ENCODE peak calls at places on chromosome 6, in nine cellular contexts. One of them, this sample, is unnamed.

GRCh38 chr6:153117986-153118886 is 12.8 kb downstream of the RGS17 start:
- DNase-seq in DND-41: no peak
- DNase-seq in WTC11: no peak
- DNase-seq in stimulated activated CD4-positive, alpha-beta T cell treated with anti-CD3 and anti-CD28 coated beads, Interleukin-4, amount 100 ng/mL, for 4 hours: no peak
- DNase-seq in AG08395: peak; percentile 69
- DNase-seq in suprapubic skin: no peak
- DNase-seq in stimulated activated CD8-positive, alpha-beta memory T cell treated with anti-CD3 and anti-CD28 coated beads, Interleukin-15, amount 100 ng/mL, for 1 hour: no peak
- DNase-seq in activated CD4-positive, alpha-beta T cell treated with anti-CD3 and anti-CD28 coated beads for 24 hours: no peak
- DNase-seq in hypothalamus: no peak
- DNase-seq in this sample: no peak

GRCh38 chr6:129709451-129709908 is 497 bp downstream of the ARHGAP18 start:
- DNase-seq in DND-41: no peak
- DNase-seq in WTC11: no peak
- DNase-seq in stimulated activated CD4-positive, alpha-beta T cell treated with anti-CD3 and anti-CD28 coated beads, Interleukin-4, amount 100 ng/mL, for 4 hours: no peak
- DNase-seq in AG08395: peak; percentile 48
- DNase-seq in suprapubic skin: no peak
- DNase-seq in stimulated activated CD8-positive, alpha-beta memory T cell treated with anti-CD3 and anti-CD28 coated beads, Interleukin-15, amount 100 ng/mL, for 1 hour: no peak
- DNase-seq in activated CD4-positive, alpha-beta T cell treated with anti-CD3 and anti-CD28 coated beads for 24 hours: no peak
- DNase-seq in hypothalamus: no peak
- DNase-seq in this sample: no peak

GRCh38 chr6:74654296-74654695 is 551.6 kb downstream of the COL12A1 start:
- DNase-seq in DND-41: no peak
- DNase-seq in WTC11: no peak
- DNase-seq in stimulated activated CD4-positive, alpha-beta T cell treated with anti-CD3 and anti-CD28 coated beads, Interleukin-4, amount 100 ng/mL, for 4 hours: no peak
- DNase-seq in AG08395: no peak
- DNase-seq in suprapubic skin: no peak
- DNase-seq in stimulated activated CD8-positive, alpha-beta memory T cell treated with anti-CD3 and anti-CD28 coated beads, Interleukin-15, amount 100 ng/mL, for 1 hour: no peak
- DNase-seq in activated CD4-positive, alpha-beta T cell treated with anti-CD3 and anti-CD28 coated beads for 24 hours: no peak
- DNase-seq in hypothalamus: no peak
- DNase-seq in this sample: no peak

GRCh38 chr6:1894954-1895353 is 285.2 kb downstream of the FOXC1 start:
- DNase-seq in DND-41: no peak
- DNase-seq in WTC11: no peak
- DNase-seq in stimulated activated CD4-positive, alpha-beta T cell treated with anti-CD3 and anti-CD28 coated beads, Interleukin-4, amount 100 ng/mL, for 4 hours: no peak
- DNase-seq in AG08395: no peak
- DNase-seq in suprapubic skin: no peak
- DNase-seq in stimulated activated CD8-positive, alpha-beta memory T cell treated with anti-CD3 and anti-CD28 coated beads, Interleukin-15, amount 100 ng/mL, for 1 hour: no peak
- DNase-seq in activated CD4-positive, alpha-beta T cell treated with anti-CD3 and anti-CD28 coated beads for 24 hours: no peak
- DNase-seq in hypothalamus: no peak
- DNase-seq in this sample: no peak

GRCh38 chr6:107543088-107543487 is 53.2 kb downstream of the SOBP start:
- DNase-seq in DND-41: no peak
- DNase-seq in WTC11: no peak
- DNase-seq in stimulated activated CD4-positive, alpha-beta T cell treated with anti-CD3 and anti-CD28 coated beads, Interleukin-4, amount 100 ng/mL, for 4 hours: no peak
- DNase-seq in AG08395: no peak
- DNase-seq in suprapubic skin: no peak
- DNase-seq in stimulated activated CD8-positive, alpha-beta memory T cell treated with anti-CD3 and anti-CD28 coated beads, Interleukin-15, amount 100 ng/mL, for 1 hour: no peak
- DNase-seq in activated CD4-positive, alpha-beta T cell treated with anti-CD3 and anti-CD28 coated beads for 24 hours: no peak
- DNase-seq in hypothalamus: no peak
- DNase-seq in this sample: no peak

GRCh38 chr6:36793296-36793912 is 45.8 kb downstream of the CPNE5 start:
- DNase-seq in DND-41: no peak
- DNase-seq in WTC11: peak; percentile 47
- DNase-seq in stimulated activated CD4-positive, alpha-beta T cell treated with anti-CD3 and anti-CD28 coated beads, Interleukin-4, amount 100 ng/mL, for 4 hours: no peak
- DNase-seq in AG08395: no peak
- DNase-seq in suprapubic skin: no peak
- DNase-seq in stimulated activated CD8-positive, alpha-beta memory T cell treated with anti-CD3 and anti-CD28 coated beads, Interleukin-15, amount 100 ng/mL, for 1 hour: no peak
- DNase-seq in activated CD4-positive, alpha-beta T cell treated with anti-CD3 and anti-CD28 coated beads for 24 hours: no peak
- DNase-seq in hypothalamus: no peak
- DNase-seq in this sample: no peak

GRCh38 chr6:14455942-14456648 is 338.5 kb downstream of the CD83 start:
- DNase-seq in DND-41: no peak
- DNase-seq in WTC11: no peak
- DNase-seq in stimulated activated CD4-positive, alpha-beta T cell treated with anti-CD3 and anti-CD28 coated beads, Interleukin-4, amount 100 ng/mL, for 4 hours: no peak
- DNase-seq in AG08395: no peak
- DNase-seq in suprapubic skin: no peak
- DNase-seq in stimulated activated CD8-positive, alpha-beta memory T cell treated with anti-CD3 and anti-CD28 coated beads, Interleukin-15, amount 100 ng/mL, for 1 hour: no peak
- DNase-seq in activated CD4-positive, alpha-beta T cell treated with anti-CD3 and anti-CD28 coated beads for 24 hours: no peak
- DNase-seq in hypothalamus: no peak
- DNase-seq in this sample: no peak

GRCh38 chr6:119726086-119726485 is 376.5 kb upstream of the MAN1A1 start:
- DNase-seq in DND-41: no peak
- DNase-seq in WTC11: no peak
- DNase-seq in stimulated activated CD4-positive, alpha-beta T cell treated with anti-CD3 and anti-CD28 coated beads, Interleukin-4, amount 100 ng/mL, for 4 hours: no peak
- DNase-seq in AG08395: no peak
- DNase-seq in suprapubic skin: no peak
- DNase-seq in stimulated activated CD8-positive, alpha-beta memory T cell treated with anti-CD3 and anti-CD28 coated beads, Interleukin-15, amount 100 ng/mL, for 1 hour: no peak
- DNase-seq in activated CD4-positive, alpha-beta T cell treated with anti-CD3 and anti-CD28 coated beads for 24 hours: no peak
- DNase-seq in hypothalamus: no peak
- DNase-seq in this sample: no peak

GRCh38 chr6:33621396-33622388 is 570 bp downstream of the ITPR3 start:
- DNase-seq in DND-41: peak; percentile 51
- DNase-seq in WTC11: peak; percentile 48
- DNase-seq in stimulated activated CD4-positive, alpha-beta T cell treated with anti-CD3 and anti-CD28 coated beads, Interleukin-4, amount 100 ng/mL, for 4 hours: peak; percentile 80
- DNase-seq in AG08395: peak; percentile 51
- DNase-seq in suprapubic skin: no peak
- DNase-seq in stimulated activated CD8-positive, alpha-beta memory T cell treated with anti-CD3 and anti-CD28 coated beads, Interleukin-15, amount 100 ng/mL, for 1 hour: no peak
- DNase-seq in activated CD4-positive, alpha-beta T cell treated with anti-CD3 and anti-CD28 coated beads for 24 hours: peak; percentile 22
- DNase-seq in hypothalamus: no peak
- DNase-seq in this sample: peak; percentile 65

GRCh38 chr6:137827411-137827940 is 39.6 kb upstream of the TNFAIP3 start:
- DNase-seq in DND-41: no peak
- DNase-seq in WTC11: no peak
- DNase-seq in stimulated activated CD4-positive, alpha-beta T cell treated with anti-CD3 and anti-CD28 coated beads, Interleukin-4, amount 100 ng/mL, for 4 hours: no peak
- DNase-seq in AG08395: no peak
- DNase-seq in suprapubic skin: no peak
- DNase-seq in stimulated activated CD8-positive, alpha-beta memory T cell treated with anti-CD3 and anti-CD28 coated beads, Interleukin-15, amount 100 ng/mL, for 1 hour: no peak
- DNase-seq in activated CD4-positive, alpha-beta T cell treated with anti-CD3 and anti-CD28 coated beads for 24 hours: no peak
- DNase-seq in hypothalamus: no peak
- DNase-seq in this sample: no peak

GRCh38 chr6:85078071-85078470 is 313.7 kb upstream of the TBX18 start:
- DNase-seq in DND-41: no peak
- DNase-seq in WTC11: no peak
- DNase-seq in stimulated activated CD4-positive, alpha-beta T cell treated with anti-CD3 and anti-CD28 coated beads, Interleukin-4, amount 100 ng/mL, for 4 hours: no peak
- DNase-seq in AG08395: peak; percentile 82
- DNase-seq in suprapubic skin: no peak
- DNase-seq in stimulated activated CD8-positive, alpha-beta memory T cell treated with anti-CD3 and anti-CD28 coated beads, Interleukin-15, amount 100 ng/mL, for 1 hour: no peak
- DNase-seq in activated CD4-positive, alpha-beta T cell treated with anti-CD3 and anti-CD28 coated beads for 24 hours: no peak
- DNase-seq in hypothalamus: no peak
- DNase-seq in this sample: no peak

GRCh38 chr6:5706094-5707033 is 300.4 kb downstream of the NRN1 start:
- DNase-seq in DND-41: peak; percentile 66
- DNase-seq in WTC11: no peak
- DNase-seq in stimulated activated CD4-positive, alpha-beta T cell treated with anti-CD3 and anti-CD28 coated beads, Interleukin-4, amount 100 ng/mL, for 4 hours: no peak
- DNase-seq in AG08395: peak; percentile 43
- DNase-seq in suprapubic skin: no peak
- DNase-seq in stimulated activated CD8-positive, alpha-beta memory T cell treated with anti-CD3 and anti-CD28 coated beads, Interleukin-15, amount 100 ng/mL, for 1 hour: no peak
- DNase-seq in activated CD4-positive, alpha-beta T cell treated with anti-CD3 and anti-CD28 coated beads for 24 hours: no peak
- DNase-seq in hypothalamus: no peak
- DNase-seq in this sample: no peak

GRCh38 chr6:104771258-104771832 is 88.4 kb downstream of the HACE1 start:
- DNase-seq in DND-41: no peak
- DNase-seq in WTC11: no peak
- DNase-seq in stimulated activated CD4-positive, alpha-beta T cell treated with anti-CD3 and anti-CD28 coated beads, Interleukin-4, amount 100 ng/mL, for 4 hours: no peak
- DNase-seq in AG08395: peak; percentile 32
- DNase-seq in suprapubic skin: no peak
- DNase-seq in stimulated activated CD8-positive, alpha-beta memory T cell treated with anti-CD3 and anti-CD28 coated beads, Interleukin-15, amount 100 ng/mL, for 1 hour: no peak
- DNase-seq in activated CD4-positive, alpha-beta T cell treated with anti-CD3 and anti-CD28 coated beads for 24 hours: no peak
- DNase-seq in hypothalamus: no peak
- DNase-seq in this sample: no peak

GRCh38 chr6:157233156-157233555 is 90.2 kb downstream of the TMEM242 start:
- DNase-seq in DND-41: no peak
- DNase-seq in WTC11: no peak
- DNase-seq in stimulated activated CD4-positive, alpha-beta T cell treated with anti-CD3 and anti-CD28 coated beads, Interleukin-4, amount 100 ng/mL, for 4 hours: no peak
- DNase-seq in AG08395: no peak
- DNase-seq in suprapubic skin: peak; percentile 58
- DNase-seq in stimulated activated CD8-positive, alpha-beta memory T cell treated with anti-CD3 and anti-CD28 coated beads, Interleukin-15, amount 100 ng/mL, for 1 hour: no peak
- DNase-seq in activated CD4-positive, alpha-beta T cell treated with anti-CD3 and anti-CD28 coated beads for 24 hours: no peak
- DNase-seq in hypothalamus: no peak
- DNase-seq in this sample: no peak

GRCh38 chr6:11007715-11008608 is 36.1 kb downstream of the ELOVL2 start:
- DNase-seq in DND-41: no peak
- DNase-seq in WTC11: peak; percentile 30
- DNase-seq in stimulated activated CD4-positive, alpha-beta T cell treated with anti-CD3 and anti-CD28 coated beads, Interleukin-4, amount 100 ng/mL, for 4 hours: no peak
- DNase-seq in AG08395: no peak
- DNase-seq in suprapubic skin: no peak
- DNase-seq in stimulated activated CD8-positive, alpha-beta memory T cell treated with anti-CD3 and anti-CD28 coated beads, Interleukin-15, amount 100 ng/mL, for 1 hour: no peak
- DNase-seq in activated CD4-positive, alpha-beta T cell treated with anti-CD3 and anti-CD28 coated beads for 24 hours: no peak
- DNase-seq in hypothalamus: no peak
- DNase-seq in this sample: no peak

GRCh38 chr6:12801141-12801540 is 84.6 kb downstream of the PHACTR1 start:
- DNase-seq in DND-41: no peak
- DNase-seq in WTC11: no peak
- DNase-seq in stimulated activated CD4-positive, alpha-beta T cell treated with anti-CD3 and anti-CD28 coated beads, Interleukin-4, amount 100 ng/mL, for 4 hours: no peak
- DNase-seq in AG08395: peak; percentile 36
- DNase-seq in suprapubic skin: no peak
- DNase-seq in stimulated activated CD8-positive, alpha-beta memory T cell treated with anti-CD3 and anti-CD28 coated beads, Interleukin-15, amount 100 ng/mL, for 1 hour: no peak
- DNase-seq in activated CD4-positive, alpha-beta T cell treated with anti-CD3 and anti-CD28 coated beads for 24 hours: no peak
- DNase-seq in hypothalamus: no peak
- DNase-seq in this sample: no peak

GRCh38 chr6:29602564-29603361 is 17.8 kb downstream of the OR2H2 start:
- DNase-seq in DND-41: peak; percentile 31
- DNase-seq in WTC11: peak; percentile 62
- DNase-seq in stimulated activated CD4-positive, alpha-beta T cell treated with anti-CD3 and anti-CD28 coated beads, Interleukin-4, amount 100 ng/mL, for 4 hours: no peak
- DNase-seq in AG08395: no peak
- DNase-seq in suprapubic skin: no peak
- DNase-seq in stimulated activated CD8-positive, alpha-beta memory T cell treated with anti-CD3 and anti-CD28 coated beads, Interleukin-15, amount 100 ng/mL, for 1 hour: no peak
- DNase-seq in activated CD4-positive, alpha-beta T cell treated with anti-CD3 and anti-CD28 coated beads for 24 hours: no peak
- DNase-seq in hypothalamus: no peak
- DNase-seq in this sample: no peak

GRCh38 chr6:43120938-43121913 is 45.1 kb downstream of the PTK7 start:
- DNase-seq in DND-41: no peak
- DNase-seq in WTC11: no peak
- DNase-seq in stimulated activated CD4-positive, alpha-beta T cell treated with anti-CD3 and anti-CD28 coated beads, Interleukin-4, amount 100 ng/mL, for 4 hours: no peak
- DNase-seq in AG08395: peak; percentile 76
- DNase-seq in suprapubic skin: peak; percentile 88
- DNase-seq in stimulated activated CD8-positive, alpha-beta memory T cell treated with anti-CD3 and anti-CD28 coated beads, Interleukin-15, amount 100 ng/mL, for 1 hour: no peak
- DNase-seq in activated CD4-positive, alpha-beta T cell treated with anti-CD3 and anti-CD28 coated beads for 24 hours: no peak
- DNase-seq in hypothalamus: no peak
- DNase-seq in this sample: no peak

GRCh38 chr6:106540432-106540831 is 88.9 kb downstream of the RTN4IP1 start:
- DNase-seq in DND-41: no peak
- DNase-seq in WTC11: no peak
- DNase-seq in stimulated activated CD4-positive, alpha-beta T cell treated with anti-CD3 and anti-CD28 coated beads, Interleukin-4, amount 100 ng/mL, for 4 hours: no peak
- DNase-seq in AG08395: no peak
- DNase-seq in suprapubic skin: no peak
- DNase-seq in stimulated activated CD8-positive, alpha-beta memory T cell treated with anti-CD3 and anti-CD28 coated beads, Interleukin-15, amount 100 ng/mL, for 1 hour: no peak
- DNase-seq in activated CD4-positive, alpha-beta T cell treated with anti-CD3 and anti-CD28 coated beads for 24 hours: no peak
- DNase-seq in hypothalamus: no peak
- DNase-seq in this sample: no peak

GRCh38 chr6:42022755-42023384 is 27.5 kb upstream of the TAF8 start:
- DNase-seq in DND-41: no peak
- DNase-seq in WTC11: no peak
- DNase-seq in stimulated activated CD4-positive, alpha-beta T cell treated with anti-CD3 and anti-CD28 coated beads, Interleukin-4, amount 100 ng/mL, for 4 hours: peak; percentile 26
- DNase-seq in AG08395: no peak
- DNase-seq in suprapubic skin: no peak
- DNase-seq in stimulated activated CD8-positive, alpha-beta memory T cell treated with anti-CD3 and anti-CD28 coated beads, Interleukin-15, amount 100 ng/mL, for 1 hour: no peak
- DNase-seq in activated CD4-positive, alpha-beta T cell treated with anti-CD3 and anti-CD28 coated beads for 24 hours: no peak
- DNase-seq in hypothalamus: no peak
- DNase-seq in this sample: no peak

GRCh38 chr6:5138995-5139827 is 54.1 kb downstream of the PPP1R3G start:
- DNase-seq in DND-41: no peak
- DNase-seq in WTC11: peak; percentile 46
- DNase-seq in stimulated activated CD4-positive, alpha-beta T cell treated with anti-CD3 and anti-CD28 coated beads, Interleukin-4, amount 100 ng/mL, for 4 hours: no peak
- DNase-seq in AG08395: no peak
- DNase-seq in suprapubic skin: no peak
- DNase-seq in stimulated activated CD8-positive, alpha-beta memory T cell treated with anti-CD3 and anti-CD28 coated beads, Interleukin-15, amount 100 ng/mL, for 1 hour: no peak
- DNase-seq in activated CD4-positive, alpha-beta T cell treated with anti-CD3 and anti-CD28 coated beads for 24 hours: no peak
- DNase-seq in hypothalamus: no peak
- DNase-seq in this sample: no peak

GRCh38 chr6:131063764-131064272 is 773 bp upstream of the EPB41L2 start:
- DNase-seq in DND-41: no peak
- DNase-seq in WTC11: no peak
- DNase-seq in stimulated activated CD4-positive, alpha-beta T cell treated with anti-CD3 and anti-CD28 coated beads, Interleukin-4, amount 100 ng/mL, for 4 hours: no peak
- DNase-seq in AG08395: no peak
- DNase-seq in suprapubic skin: no peak
- DNase-seq in stimulated activated CD8-positive, alpha-beta memory T cell treated with anti-CD3 and anti-CD28 coated beads, Interleukin-15, amount 100 ng/mL, for 1 hour: no peak
- DNase-seq in activated CD4-positive, alpha-beta T cell treated with anti-CD3 and anti-CD28 coated beads for 24 hours: no peak
- DNase-seq in hypothalamus: no peak
- DNase-seq in this sample: no peak

GRCh38 chr6:170402318-170403040 is 95.9 kb downstream of the FAM120B start:
- DNase-seq in DND-41: no peak
- DNase-seq in WTC11: no peak
- DNase-seq in stimulated activated CD4-positive, alpha-beta T cell treated with anti-CD3 and anti-CD28 coated beads, Interleukin-4, amount 100 ng/mL, for 4 hours: no peak
- DNase-seq in AG08395: no peak
- DNase-seq in suprapubic skin: no peak
- DNase-seq in stimulated activated CD8-positive, alpha-beta memory T cell treated with anti-CD3 and anti-CD28 coated beads, Interleukin-15, amount 100 ng/mL, for 1 hour: no peak
- DNase-seq in activated CD4-positive, alpha-beta T cell treated with anti-CD3 and anti-CD28 coated beads for 24 hours: no peak
- DNase-seq in hypothalamus: no peak
- DNase-seq in this sample: no peak

GRCh38 chr6:108559884-108560462 is 744 bp upstream of the FOXO3 start:
- DNase-seq in DND-41: no peak
- DNase-seq in WTC11: peak; percentile 78
- DNase-seq in stimulated activated CD4-positive, alpha-beta T cell treated with anti-CD3 and anti-CD28 coated beads, Interleukin-4, amount 100 ng/mL, for 4 hours: no peak
- DNase-seq in AG08395: peak; percentile 34
- DNase-seq in suprapubic skin: peak; percentile 91
- DNase-seq in stimulated activated CD8-positive, alpha-beta memory T cell treated with anti-CD3 and anti-CD28 coated beads, Interleukin-15, amount 100 ng/mL, for 1 hour: no peak
- DNase-seq in activated CD4-positive, alpha-beta T cell treated with anti-CD3 and anti-CD28 coated beads for 24 hours: no peak
- DNase-seq in hypothalamus: no peak
- DNase-seq in this sample: no peak

GRCh38 chr6:18269253-18269652 is 4.9 kb upstream of the DEK start:
- DNase-seq in DND-41: peak; percentile 64
- DNase-seq in WTC11: no peak
- DNase-seq in stimulated activated CD4-positive, alpha-beta T cell treated with anti-CD3 and anti-CD28 coated beads, Interleukin-4, amount 100 ng/mL, for 4 hours: no peak
- DNase-seq in AG08395: peak; percentile 63
- DNase-seq in suprapubic skin: no peak
- DNase-seq in stimulated activated CD8-positive, alpha-beta memory T cell treated with anti-CD3 and anti-CD28 coated beads, Interleukin-15, amount 100 ng/mL, for 1 hour: no peak
- DNase-seq in activated CD4-positive, alpha-beta T cell treated with anti-CD3 and anti-CD28 coated beads for 24 hours: no peak
- DNase-seq in hypothalamus: no peak
- DNase-seq in this sample: no peak

GRCh38 chr6:95648636-95649035 is 71.3 kb downstream of the MANEA start:
- DNase-seq in DND-41: no peak
- DNase-seq in WTC11: peak; percentile 17
- DNase-seq in stimulated activated CD4-positive, alpha-beta T cell treated with anti-CD3 and anti-CD28 coated beads, Interleukin-4, amount 100 ng/mL, for 4 hours: no peak
- DNase-seq in AG08395: no peak
- DNase-seq in suprapubic skin: no peak
- DNase-seq in stimulated activated CD8-positive, alpha-beta memory T cell treated with anti-CD3 and anti-CD28 coated beads, Interleukin-15, amount 100 ng/mL, for 1 hour: no peak
- DNase-seq in activated CD4-positive, alpha-beta T cell treated with anti-CD3 and anti-CD28 coated beads for 24 hours: no peak
- DNase-seq in hypothalamus: no peak
- DNase-seq in this sample: no peak

GRCh38 chr6:160973311-160973710 is 18.3 kb upstream of the MAP3K4 start:
- DNase-seq in DND-41: no peak
- DNase-seq in WTC11: no peak
- DNase-seq in stimulated activated CD4-positive, alpha-beta T cell treated with anti-CD3 and anti-CD28 coated beads, Interleukin-4, amount 100 ng/mL, for 4 hours: no peak
- DNase-seq in AG08395: peak; percentile 59
- DNase-seq in suprapubic skin: no peak
- DNase-seq in stimulated activated CD8-positive, alpha-beta memory T cell treated with anti-CD3 and anti-CD28 coated beads, Interleukin-15, amount 100 ng/mL, for 1 hour: no peak
- DNase-seq in activated CD4-positive, alpha-beta T cell treated with anti-CD3 and anti-CD28 coated beads for 24 hours: no peak
- DNase-seq in hypothalamus: no peak
- DNase-seq in this sample: no peak

GRCh38 chr6:4872841-4873240 is 96.6 kb downstream of the CDYL start:
- DNase-seq in DND-41: no peak
- DNase-seq in WTC11: no peak
- DNase-seq in stimulated activated CD4-positive, alpha-beta T cell treated with anti-CD3 and anti-CD28 coated beads, Interleukin-4, amount 100 ng/mL, for 4 hours: no peak
- DNase-seq in AG08395: no peak
- DNase-seq in suprapubic skin: no peak
- DNase-seq in stimulated activated CD8-positive, alpha-beta memory T cell treated with anti-CD3 and anti-CD28 coated beads, Interleukin-15, amount 100 ng/mL, for 1 hour: no peak
- DNase-seq in activated CD4-positive, alpha-beta T cell treated with anti-CD3 and anti-CD28 coated beads for 24 hours: no peak
- DNase-seq in hypothalamus: no peak
- DNase-seq in this sample: no peak

GRCh38 chr6:167898673-167899311 is 72.1 kb downstream of the AFDN start:
- DNase-seq in DND-41: no peak
- DNase-seq in WTC11: no peak
- DNase-seq in stimulated activated CD4-positive, alpha-beta T cell treated with anti-CD3 and anti-CD28 coated beads, Interleukin-4, amount 100 ng/mL, for 4 hours: no peak
- DNase-seq in AG08395: peak; percentile 41
- DNase-seq in suprapubic skin: no peak
- DNase-seq in stimulated activated CD8-positive, alpha-beta memory T cell treated with anti-CD3 and anti-CD28 coated beads, Interleukin-15, amount 100 ng/mL, for 1 hour: no peak
- DNase-seq in activated CD4-positive, alpha-beta T cell treated with anti-CD3 and anti-CD28 coated beads for 24 hours: no peak
- DNase-seq in hypothalamus: no peak
- DNase-seq in this sample: no peak

GRCh38 chr6:90362273-90362672 is 65.6 kb upstream of the BACH2 start:
- DNase-seq in DND-41: no peak
- DNase-seq in WTC11: no peak
- DNase-seq in stimulated activated CD4-positive, alpha-beta T cell treated with anti-CD3 and anti-CD28 coated beads, Interleukin-4, amount 100 ng/mL, for 4 hours: no peak
- DNase-seq in AG08395: peak; percentile 14
- DNase-seq in suprapubic skin: no peak
- DNase-seq in stimulated activated CD8-positive, alpha-beta memory T cell treated with anti-CD3 and anti-CD28 coated beads, Interleukin-15, amount 100 ng/mL, for 1 hour: no peak
- DNase-seq in activated CD4-positive, alpha-beta T cell treated with anti-CD3 and anti-CD28 coated beads for 24 hours: no peak
- DNase-seq in hypothalamus: no peak
- DNase-seq in this sample: no peak

GRCh38 chr6:168789699-168790098 is 348.7 kb downstream of the SMOC2 start:
- DNase-seq in DND-41: no peak
- DNase-seq in WTC11: no peak
- DNase-seq in stimulated activated CD4-positive, alpha-beta T cell treated with anti-CD3 and anti-CD28 coated beads, Interleukin-4, amount 100 ng/mL, for 4 hours: no peak
- DNase-seq in AG08395: no peak
- DNase-seq in suprapubic skin: no peak
- DNase-seq in stimulated activated CD8-positive, alpha-beta memory T cell treated with anti-CD3 and anti-CD28 coated beads, Interleukin-15, amount 100 ng/mL, for 1 hour: no peak
- DNase-seq in activated CD4-positive, alpha-beta T cell treated with anti-CD3 and anti-CD28 coated beads for 24 hours: no peak
- DNase-seq in hypothalamus: no peak
- DNase-seq in this sample: no peak